ENCODE peak calls at places on chromosome 10, in five cellular contexts. E, S, H, R and Y are unnamed samples. For H3K4me1, the result is how much of the 10 kb centered on the place peaks cover.

GRCh38 chr10:126842356-126842755 is 62.9 kb upstream of the DOCK1 start:
- DNase-seq in E (no peak), S (no peak), H (no peak), R (no peak), Y (no peak)

GRCh38 chr10:27950165-27950564 is 48.7 kb downstream of the ODAD2 start:
- DNase-seq in E (no peak), S (no peak), H (no peak), R (no peak), Y (no peak)

GRCh38 chr10:132511692-132512442 is 25.7 kb upstream of the INPP5A start:
- DNase-seq in E (peak), S (no peak), H (no peak), R (no peak), Y (no peak)

GRCh38 chr10:132163278-132163765 is 23.4 kb upstream of the DPYSL4 start:
- DNase-seq in E (peak), S (peak), H (peak), R (peak), Y (peak)

GRCh38 chr10:59678884-59679301 is 30.8 kb downstream of the SLC16A9 start:
- DNase-seq in E (no peak), S (no peak), H (no peak), R (peak), Y (no peak)

GRCh38 chr10:29960261-29960660 is 99.1 kb downstream of the JCAD start:
- DNase-seq in E (no peak), S (no peak), H (no peak), R (no peak), Y (no peak)

GRCh38 chr10:129448539-129448938 is 18.5 kb upstream of the MGMT start:
- DNase-seq in E (no peak), S (no peak), H (no peak), R (no peak), Y (no peak)

GRCh38 chr10:132938472-132939329 is 3.7 kb downstream of the CFAP46 start:
- DNase-seq in E (no peak), S (peak), H (peak), R (no peak), Y (no peak)

GRCh38 chr10:32954545-32955298 is 3.3 kb downstream of the ITGB1 start:
- DNase-seq in E (no peak), S (no peak), H (no peak), R (no peak), Y (no peak)

GRCh38 chr10:95404460-95404858 is 113.7 kb upstream of the PDLIM1 start:
- DNase-seq in E (no peak), S (no peak), H (peak), R (no peak), Y (no peak)

GRCh38 chr10:98295907-98296306 is 27.9 kb upstream of the LOXL4 start:
- DNase-seq in E (no peak), S (no peak), H (no peak), R (no peak), Y (no peak)

GRCh38 chr10:84138478-84139125 is 707 bp upstream of the GHITM start:
- DNase-seq in E (peak), S (no peak), H (no peak), R (peak), Y (no peak)

GRCh38 chr10:116836902-116837513 is 12.3 kb upstream of the ENO4 start:
- DNase-seq in E (no peak), S (no peak), H (no peak), R (no peak), Y (no peak)

GRCh38 chr10:6928531-6929080 is 348.5 kb upstream of the PRKCQ start:
- DNase-seq in E (no peak), S (no peak), H (peak), R (no peak), Y (peak)

GRCh38 chr10:69218831-69219230 is 1.3 kb upstream of the HKDC1 start:
- DNase-seq in E (no peak), S (no peak), H (no peak), R (no peak), Y (no peak)

GRCh38 chr10:110326351-110327032 is 21.8 kb upstream of the SMNDC1 start:
- DNase-seq in E (no peak), S (no peak), H (no peak), R (no peak), Y (no peak)

GRCh38 chr10:3772349-3773222 is 12.4 kb downstream of the KLF6 start:
- DNase-seq in E (peak), S (no peak), H (no peak), R (no peak), Y (no peak)

GRCh38 chr10:116627386-116627933 is 6.7 kb downstream of the PNLIPRP2 start:
- DNase-seq in E (no peak), S (no peak), H (peak), R (no peak), Y (no peak)

GRCh38 chr10:104321716-104322415 is 16.4 kb downstream of the ITPRIP start:
- DNase-seq in E (no peak), S (peak), H (no peak), R (peak), Y (no peak)

GRCh38 chr10:133126431-133127290 is 33.4 kb upstream of the KNDC1 start:
- DNase-seq in E (peak), S (no peak), H (no peak), R (no peak), Y (peak)

GRCh38 chr10:6014241-6014761 is 37.0 kb upstream of the IL15RA start:
- DNase-seq in E (no peak), S (peak), H (peak), R (peak), Y (peak)

GRCh38 chr10:80275756-80276155 is 13.7 kb downstream of the MAT1A start:
- DNase-seq in E (no peak), S (no peak), H (no peak), R (no peak), Y (no peak)

GRCh38 chr10:28219241-28219640 is 83.6 kb downstream of the MPP7 start:
- DNase-seq in E (no peak), S (no peak), H (no peak), R (no peak), Y (no peak)

GRCh38 chr10:132951926-132952325 is 9.6 kb upstream of the CFAP46 start:
- DNase-seq in E (no peak), S (no peak), H (no peak), R (no peak), Y (no peak)

GRCh38 chr10:12771956-12772355 is 229.6 kb downstream of the CCDC3 start:
- DNase-seq in E (no peak), S (no peak), H (no peak), R (no peak), Y (no peak)

GRCh38 chr10:36882781-36883180 is 242.6 kb upstream of the ANKRD30A start:
- DNase-seq in E (no peak), S (no peak), H (no peak), R (no peak), Y (no peak)

GRCh38 chr10:6912929-6913328 is 332.9 kb upstream of the PRKCQ start:
- DNase-seq in E (no peak), S (no peak), H (no peak), R (no peak), Y (no peak)

DNA sequence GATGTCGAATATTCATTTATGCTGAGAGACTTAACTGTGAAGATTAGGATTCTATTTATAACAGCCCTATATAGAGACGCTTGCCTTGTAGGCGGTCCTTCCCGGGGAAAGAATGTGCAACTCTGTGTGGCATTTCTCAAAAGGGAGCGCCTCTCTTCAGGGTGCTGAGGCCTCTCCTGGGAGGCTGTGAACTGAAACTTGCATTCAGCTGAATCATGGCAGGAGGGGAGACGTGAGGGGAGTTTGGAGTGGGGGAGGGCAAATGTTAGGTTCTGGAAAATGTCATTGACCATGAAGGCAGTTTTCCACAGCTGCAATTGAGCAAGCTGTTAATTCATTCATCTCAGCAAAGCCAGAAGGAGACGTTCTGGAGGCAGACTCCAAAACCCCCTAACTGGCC is 233.2 kb upstream of the FZD8 start:
- DNase-seq in E (no peak), S (no peak), H (peak), R (no peak), Y (no peak)
- H3K4me1 ChIP-seq in E (under half), S (under half), H (under half), R (under half), Y (under half)

DNA sequence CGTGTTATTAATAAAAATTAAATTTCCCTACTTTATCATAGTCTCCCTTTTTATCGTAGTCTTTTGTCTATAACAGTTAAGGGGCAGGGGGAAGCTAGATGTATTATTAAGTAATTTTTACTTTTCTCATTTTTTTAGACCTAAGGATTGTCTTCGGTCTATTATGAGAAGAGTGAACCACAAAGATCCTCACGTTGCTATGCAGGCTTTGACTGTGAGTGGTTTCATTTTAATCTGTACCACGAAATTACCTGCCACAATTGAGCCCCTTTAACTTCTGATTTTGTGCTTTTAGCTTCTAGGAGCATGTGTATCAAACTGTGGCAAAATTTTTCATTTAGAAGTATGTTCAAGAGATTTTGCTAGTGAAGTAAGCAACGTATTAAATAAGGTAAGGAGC is 40.6 kb downstream of the STAM start:
- DNase-seq in E (no peak), S (no peak), H (no peak), R (peak), Y (no peak)
- H3K4me3 ChIP-seq in E (no peak), S (no peak), H (no peak), R (peak), Y (no peak)

DNA sequence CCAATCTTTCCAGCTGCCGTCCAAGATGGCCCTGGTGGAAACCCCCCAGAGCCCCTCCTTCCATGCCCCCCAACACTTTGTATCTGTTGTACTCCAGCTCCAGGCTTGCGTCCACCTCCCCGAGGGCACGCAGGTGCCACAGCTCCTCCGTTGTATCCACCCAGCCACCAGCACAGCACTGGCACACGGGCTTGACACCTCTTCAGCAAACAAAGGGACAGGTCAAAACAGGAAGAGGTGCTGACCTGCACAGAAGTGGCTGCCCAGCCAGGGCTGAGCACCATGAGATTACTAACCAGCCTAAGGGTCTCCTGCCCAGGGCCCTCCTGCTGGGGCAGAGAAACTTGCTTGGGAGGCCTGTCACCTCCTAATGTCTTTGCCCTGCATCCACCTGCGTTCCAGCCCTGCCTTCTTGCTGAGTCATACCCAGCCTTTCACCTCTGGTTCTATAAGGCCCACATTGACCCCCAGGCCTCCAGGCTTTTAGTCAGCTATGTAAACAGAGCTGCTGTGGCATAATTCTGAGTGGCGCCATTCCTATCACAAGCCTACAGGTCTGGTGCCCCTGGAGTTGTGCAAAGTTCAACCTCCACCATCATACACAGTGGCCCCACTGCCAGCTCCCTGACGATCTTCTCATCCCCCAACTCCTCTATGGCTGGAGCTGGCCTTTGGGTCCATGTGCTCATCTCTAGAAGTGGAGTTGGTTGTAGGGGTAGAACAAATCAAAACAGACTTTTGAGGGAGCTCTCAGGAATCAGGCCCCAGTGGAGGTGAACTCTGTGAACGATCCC is 20.9 kb downstream of the SLC29A3 start:
- DNase-seq in E (no peak), S (no peak), H (no peak), R (no peak), Y (no peak)
- H3K4me1 ChIP-seq in E (under half), S (under half), H (under half), R (under half), Y (under half)

DNA sequence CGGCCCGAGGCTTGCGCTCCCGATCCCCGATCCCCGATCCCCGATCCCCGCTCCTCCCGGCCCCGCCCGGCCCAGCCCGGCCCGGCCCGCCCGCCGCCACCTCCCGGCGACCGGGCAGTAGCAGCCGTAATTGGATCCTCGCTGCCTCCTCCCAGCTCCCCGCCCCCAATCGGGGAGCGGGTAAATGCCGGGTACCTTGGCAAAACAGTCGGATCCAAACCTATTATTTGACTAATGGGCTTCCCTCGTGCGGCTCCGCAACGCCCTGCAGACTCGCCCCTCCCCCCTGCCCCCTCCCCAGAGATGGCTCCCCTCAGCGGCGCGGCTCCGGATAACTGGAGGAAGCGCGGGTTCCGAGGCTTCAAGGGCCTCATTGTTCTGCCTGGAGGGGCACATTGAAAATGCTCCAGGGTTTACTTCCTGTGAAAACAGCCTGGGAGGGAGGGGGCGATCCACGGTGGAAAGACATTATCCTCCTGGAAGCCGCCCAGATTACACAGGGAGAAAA is 94.8 kb upstream of the ZMIZ1 start:
- DNase-seq in E (peak), S (peak), H (peak), R (peak), Y (no peak)
- H3K4me3 ChIP-seq in E (peak), S (peak), H (peak), R (peak), Y (peak)

DNA sequence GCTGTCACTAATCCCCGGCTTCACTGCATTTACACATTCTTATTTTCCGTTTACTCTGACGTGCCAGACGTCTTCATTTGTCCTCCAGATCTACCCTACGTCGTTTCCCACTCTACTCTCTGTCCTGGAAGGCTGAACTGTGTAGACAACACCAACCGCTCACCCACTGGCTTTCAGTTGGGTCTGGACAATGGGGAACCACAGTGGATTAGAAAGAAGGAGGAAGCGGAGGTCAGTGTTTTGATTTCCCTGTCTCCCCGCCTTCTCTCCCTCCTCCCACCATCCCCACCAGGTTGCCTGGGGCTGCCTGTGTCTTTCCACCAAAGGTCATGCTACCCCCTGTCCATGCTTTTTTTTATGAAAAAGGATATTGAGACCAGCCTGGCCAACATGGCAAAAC is 14.0 kb upstream of the CTBP2 start:
- DNase-seq in E (no peak), S (no peak), H (peak), R (no peak), Y (no peak)
- H3K4me1 ChIP-seq in E (under half), S (under half), H (under half), R (under half), Y (under half)

GRCh38 chr10:64201936-64202335 is 680.7 kb downstream of the REEP3 start:
- DNase-seq in E (no peak), S (no peak), H (no peak), R (no peak), Y (no peak)

GRCh38 chr10:64191304-64191703 is 670.1 kb downstream of the REEP3 start:
- DNase-seq in E (no peak), S (no peak), H (no peak), R (no peak), Y (no peak)

DNA sequence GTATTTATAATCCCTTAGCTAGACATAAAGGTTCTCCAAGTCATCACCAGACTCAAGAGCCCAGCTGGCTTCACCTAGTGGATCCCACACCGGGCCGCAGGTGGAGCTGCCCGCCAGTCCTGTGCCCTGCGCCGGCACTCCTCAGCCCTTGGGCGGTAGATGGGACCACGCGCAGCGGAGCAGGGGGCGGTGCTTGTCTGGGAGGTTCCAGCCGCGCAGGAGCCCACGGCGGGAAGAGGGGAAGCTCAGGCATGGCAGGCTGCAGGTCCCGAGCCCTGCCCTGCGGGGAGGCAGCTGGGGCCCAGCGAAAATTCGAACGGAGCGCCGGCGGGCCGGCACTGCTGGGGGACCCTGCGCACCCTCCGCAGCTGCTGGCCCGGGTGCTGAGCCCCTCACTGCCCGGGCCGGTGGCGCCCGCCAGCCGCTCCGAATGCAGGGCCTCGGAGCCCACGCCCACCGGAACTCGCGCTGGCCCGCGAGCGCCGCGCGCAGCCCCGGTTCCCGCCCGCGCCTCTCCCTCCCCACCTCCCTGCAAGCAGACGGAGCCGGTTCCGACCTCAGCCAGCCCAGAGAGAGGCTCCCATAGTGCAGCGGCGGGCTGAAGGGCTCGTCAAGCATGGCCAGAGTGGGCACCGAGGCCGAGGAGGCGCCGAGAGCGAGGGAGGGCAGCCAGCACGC is 675.6 kb downstream of the REEP3 start:
- DNase-seq in E (no peak), S (no peak), H (no peak), R (no peak), Y (no peak)
- H3K4me3 ChIP-seq in E (no peak), S (no peak), H (no peak), R (no peak), Y (no peak)

DNA sequence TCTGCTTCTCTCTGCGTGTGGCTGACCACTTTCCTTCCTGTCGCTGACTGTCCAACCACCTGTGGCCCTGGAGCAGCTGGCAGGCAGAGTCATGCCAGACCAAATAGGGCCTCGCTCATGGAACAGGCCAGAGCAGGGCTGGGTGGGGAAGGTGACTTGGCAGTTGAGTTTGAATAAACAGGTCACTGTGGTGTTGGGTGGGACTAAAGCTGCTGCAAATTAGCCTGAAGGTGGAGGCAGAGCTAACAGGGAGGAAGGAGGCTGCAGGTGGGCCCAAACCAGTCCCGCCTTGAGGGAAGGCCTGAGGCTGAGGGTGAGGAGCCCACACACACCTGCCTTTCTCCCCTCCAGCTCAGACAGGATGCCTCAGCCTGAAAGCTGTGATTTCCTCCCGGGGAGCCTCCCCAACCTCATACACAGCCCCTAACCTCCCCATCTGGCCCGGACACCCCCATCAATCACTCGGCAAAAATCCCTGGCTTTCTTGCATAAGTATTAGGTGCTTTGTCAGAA is 97.5 kb upstream of the PCBD1 start:
- DNase-seq in E (no peak), S (no peak), H (no peak), R (no peak), Y (no peak)
- H3K4me1 ChIP-seq in E (under half), S (under half), H (under half), R (under half), Y (under half)

DNA sequence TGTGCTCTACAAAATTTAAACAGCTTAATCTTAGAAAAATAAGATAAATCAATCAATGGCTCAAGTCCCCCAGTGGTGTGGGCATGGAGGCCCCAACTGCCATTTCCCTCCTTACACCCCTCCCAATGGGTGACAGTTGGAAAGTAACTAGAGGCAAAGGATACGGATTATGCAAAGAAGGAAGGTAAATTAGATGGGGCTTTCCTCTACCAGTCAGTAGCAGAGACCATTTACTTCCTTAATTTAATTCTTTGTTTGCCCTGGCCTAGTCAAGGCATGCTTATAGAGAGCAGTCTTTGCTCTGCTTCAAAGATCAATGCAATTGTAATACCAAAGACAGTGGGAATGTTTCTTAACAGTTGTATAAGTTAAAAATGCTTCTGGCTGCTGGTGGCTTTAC is 63.3 kb upstream of the PAPSS2 start:
- DNase-seq in E (no peak), S (no peak), H (no peak), R (no peak), Y (no peak)
- H3K4me3 ChIP-seq in E (no peak), S (no peak), H (no peak), R (no peak), Y (no peak)

GRCh38 chr10:114334301-114334700 is 70.0 kb downstream of the AFAP1L2 start:
- DNase-seq in E (no peak), S (no peak), H (no peak), R (peak), Y (no peak)
- H3K4me1 ChIP-seq in E (under half), S (under half), H (under half), R (under half), Y (under half)

GRCh38 chr10:102988404-102989314 is 70.6 kb downstream of the CNNM2 start:
- DNase-seq in E (no peak), S (no peak), H (no peak), R (no peak), Y (no peak)
- H3K4me3 ChIP-seq in E (no peak), S (no peak), H (no peak), R (no peak), Y (no peak)